ENCODE peak calls at places on chromosome 11, in nine cellular contexts. L is stimulated activated CD4-positive, alpha-beta T cell treated with anti-CD3 and anti-CD28 coated beads, Interleukin-4, amount 100 ng/mL, for 1 hour; F is AG08396; W is T-helper 2 cell; T is LoVo; Z is GM12892; S is retina; X is Kasumi-1; K is caudate nucleus. R is an unnamed sample.

GRCh38 chr11:122343247-122343646 is 227.2 kb upstream of the BLID start:
- DNase-seq in F (no peak), K (no peak), X (no peak), L (no peak), T (peak; percentile 8), Z (no peak), S (no peak), W (no peak), R (no peak)

GRCh38 chr11:119361056-119361787 is 14.7 kb upstream of the MFRP start:
- DNase-seq in L (peak; percentile 41), W (no peak), F (peak; percentile 88), T (peak; percentile 18), S (peak; percentile 49), X (peak; percentile 73), Z (no peak), K (peak; percentile 69), R (peak; percentile 70)

GRCh38 chr11:87290304-87290922 is 252.7 kb downstream of the TMEM135 start:
- DNase-seq in K (peak; percentile 5), F (peak; percentile 52), X (peak; percentile 69), S (no peak), L (no peak), T (peak; percentile 67), W (peak; percentile 6), Z (no peak), R (peak; percentile 22)

GRCh38 chr11:70423523-70424505 is 25.5 kb downstream of the CTTN start:
- DNase-seq in X (no peak), T (peak; percentile 7), W (peak; percentile 42), L (no peak), K (no peak), S (no peak), F (peak; percentile 93), Z (peak; percentile 58), R (no peak)

GRCh38 chr11:119709171-119709570 is 19.8 kb downstream of the NECTIN1 start:
- DNase-seq in L (no peak), T (no peak), S (no peak), Z (no peak), F (no peak), W (no peak), X (no peak), K (no peak), R (no peak)

GRCh38 chr11:75969626-75970308 is 154.8 kb downstream of the UVRAG start:
- DNase-seq in W (no peak), T (peak; percentile 2), F (peak; percentile 21), Z (no peak), X (no peak), S (no peak), K (no peak), L (no peak), R (no peak)

GRCh38 chr11:125183641-125184040 is 19.1 kb downstream of the PKNOX2 start:
- DNase-seq in T (no peak), S (no peak), L (no peak), X (no peak), K (no peak), Z (no peak), F (no peak), W (no peak), R (no peak)

GRCh38 chr11:66002648-66003225 is 434 bp downstream of the BANF1 start:
- DNase-seq in W (no peak), L (peak; percentile 71), T (peak; percentile 56), F (peak; percentile 80), X (no peak), Z (peak; percentile 74), S (no peak), K (peak; percentile 72), R (no peak)

GRCh38 chr11:106603971-106604370 is 414.3 kb downstream of the GUCY1A2 start:
- DNase-seq in T (no peak), K (no peak), F (no peak), S (no peak), W (no peak), X (no peak), L (no peak), Z (no peak), R (no peak)

GRCh38 chr11:46212720-46213119 is 64.7 kb upstream of the CREB3L1 start:
- DNase-seq in F (no peak), W (no peak), Z (no peak), K (no peak), T (no peak), X (no peak), L (no peak), S (no peak), R (no peak)

GRCh38 chr11:96459751-96460150 is 69.9 kb downstream of the JRKL start:
- DNase-seq in W (no peak), T (no peak), X (no peak), S (no peak), L (no peak), Z (no peak), F (no peak), K (peak; percentile 64), R (no peak)

GRCh38 chr11:112949781-112950575 is 11.2 kb upstream of the NCAM1 start:
- DNase-seq in X (no peak), W (no peak), F (no peak), K (no peak), Z (no peak), S (no peak), L (no peak), T (no peak), R (no peak)

GRCh38 chr11:12914401-12914912 is 94.7 kb upstream of the RASSF10 start:
- DNase-seq in W (no peak), T (no peak), X (peak; percentile 3), Z (peak; percentile 22), L (peak; percentile 9), F (peak; percentile 74), S (peak; percentile 82), K (peak; percentile 90), R (peak; percentile 9)

GRCh38 chr11:95832763-95833162 is 42.5 kb downstream of the CEP57 start:
- DNase-seq in K (no peak), F (no peak), S (no peak), W (no peak), Z (no peak), T (no peak), L (no peak), X (no peak), R (no peak)

GRCh38 chr11:11022126-11022730 is 164.4 kb upstream of the ZBED5 start:
- DNase-seq in K (no peak), L (no peak), S (no peak), W (no peak), T (peak; percentile 45), Z (no peak), F (no peak), X (peak; percentile 65), R (no peak)

GRCh38 chr11:6202036-6202435 is 3.0 kb downstream of the OR52W1 start:
- DNase-seq in S (no peak), K (no peak), L (no peak), F (no peak), T (no peak), W (no peak), Z (no peak), X (no peak), R (no peak)

GRCh38 chr11:62315416-62315815 is 16.5 kb upstream of the SCGB1D4 start:
- DNase-seq in L (no peak), F (no peak), K (no peak), Z (no peak), X (no peak), S (no peak), W (no peak), T (no peak), R (no peak)

GRCh38 chr11:3050386-3051325 is 6.6 kb downstream of the CARS1 start:
- DNase-seq in S (no peak), K (no peak), X (no peak), W (no peak), L (no peak), T (no peak), Z (no peak), F (no peak), R (no peak)

GRCh38 chr11:57641426-57641825 is 8.3 kb downstream of the YPEL4 start:
- DNase-seq in F (peak; percentile 69), Z (no peak), X (peak; percentile 55), L (no peak), S (peak; percentile 67), K (peak; percentile 20), W (no peak), T (peak; percentile 55), R (no peak)

GRCh38 chr11:111941963-111942362 is 4.8 kb downstream of the DIXDC1 start:
- DNase-seq in L (no peak), W (no peak), K (peak; percentile 97), X (no peak), T (no peak), S (no peak), F (no peak), Z (no peak), R (no peak)

GRCh38 chr11:47314992-47315391 is 37.5 kb downstream of the MYBPC3 start:
- DNase-seq in Z (no peak), W (no peak), X (no peak), S (no peak), K (no peak), F (no peak), T (no peak), L (no peak), R (no peak)

GRCh38 chr11:15613231-15613630 is 498.5 kb downstream of the INSC start:
- DNase-seq in S (no peak), K (no peak), L (no peak), X (no peak), F (no peak), Z (no peak), T (no peak), W (no peak), R (no peak)

GRCh38 chr11:17506314-17506713 is 29.7 kb upstream of the ABCC8 start:
- DNase-seq in Z (no peak), F (no peak), K (no peak), X (no peak), S (no peak), L (no peak), W (no peak), T (no peak), R (no peak)

GRCh38 chr11:7656704-7657103 is 16.6 kb downstream of the CYB5R2 start:
- DNase-seq in Z (no peak), X (no peak), W (no peak), L (no peak), S (no peak), T (no peak), F (no peak), K (no peak), R (no peak)

GRCh38 chr11:120675171-120675570 is 163.6 kb downstream of the GRIK4 start:
- DNase-seq in F (no peak), T (no peak), S (no peak), X (no peak), Z (no peak), W (no peak), K (no peak), L (no peak), R (no peak)

GRCh38 chr11:2933376-2934056 is 4.3 kb upstream of the PHLDA2 start:
- DNase-seq in S (no peak), L (no peak), Z (no peak), W (peak; percentile 30), T (no peak), K (no peak), F (peak; percentile 83), X (peak; percentile 35), R (no peak)

GRCh38 chr11:57649826-57650738 is at the start of gene YPEL4:
- DNase-seq in T (peak; percentile 13), K (peak; percentile 81), X (peak; percentile 63), L (peak; percentile 56), W (peak; percentile 72), S (peak; percentile 63), Z (no peak), F (peak; percentile 83), R (no peak)

GRCh38 chr11:41578421-41579047 is 119.1 kb upstream of the LRRC4C start:
- DNase-seq in K (no peak), S (no peak), X (no peak), F (no peak), W (no peak), Z (no peak), L (no peak), T (peak; percentile 2), R (no peak)

GRCh38 chr11:15850992-15851615 is 505.2 kb downstream of the SOX6 start:
- DNase-seq in F (no peak), S (no peak), X (no peak), Z (no peak), W (no peak), T (no peak), K (no peak), L (no peak), R (no peak)

GRCh38 chr11:17721242-17721999 is 2.0 kb downstream of the MYOD1 start:
- DNase-seq in K (no peak), T (no peak), F (no peak), Z (no peak), X (no peak), W (no peak), S (peak; percentile 65), L (no peak), R (no peak)

GRCh38 chr11:94025695-94026394 is 4.7 kb downstream of the HEPHL1 start:
- DNase-seq in L (no peak), T (no peak), K (no peak), W (no peak), F (no peak), X (no peak), Z (no peak), S (no peak), R (no peak)

R was measured in NCI-H187 treated with DMSO at 0.1 percent for 48 hours.